ENCODE peak calls at places on chromosomes 5 and 9, in nine cellular contexts. Z is transverse colon, N is GM12878, G is HCT116, U is K562, E is HepG2, M is HL-60, Q is upper lobe of left lung, H is stomach. K is an unnamed sample.

GRCh38 chr9:6052520-6052919 is 37.1 kb upstream of the RANBP6 start:
- DNase-seq in Z (no peak), N (no peak), G (no peak), U (no peak), E (no peak), M (no peak), Q (no peak), H (no peak), K (no peak)

GRCh38 chr5:171311698-171312083 is 2.6 kb downstream of the TLX3 start:
- DNase-seq in Z (no peak), N (no peak), G (no peak), U (no peak), E (no peak), M (no peak), Q (no peak), H (no peak), K (no peak)

GRCh38 chr9:130166399-130166798 is 5.8 kb upstream of the NCS1 start:
- DNase-seq in Z (no peak), N (no peak), G (no peak), U (no peak), E (no peak), M (no peak), Q (no peak), H (no peak), K (no peak)

GRCh38 chr5:154506049-154506715 is 28.2 kb upstream of the HAND1 start:
- DNase-seq in Z (no peak), N (no peak), G (no peak), U (no peak), E (no peak), M (no peak), Q (no peak), H (no peak), K (peak)

GRCh38 chr9:38339496-38339895 is 53.0 kb upstream of the ALDH1B1 start:
- DNase-seq in Z (no peak), N (no peak), G (no peak), U (no peak), E (no peak), M (no peak), Q (no peak), H (no peak), K (no peak)

GRCh38 chr5:74122979-74123575 is 497.1 kb downstream of the ARHGEF28 start:
- DNase-seq in Z (no peak), N (no peak), G (no peak), U (no peak), E (no peak), M (no peak), Q (no peak), H (no peak), K (no peak)

GRCh38 chr9:133142657-133143592 is 20.8 kb downstream of the GBGT1 start:
- DNase-seq in Z (peak), N (no peak), G (no peak), U (peak), E (no peak), M (no peak), Q (peak), H (peak), K (peak)

GRCh38 chr9:95150903-95151302 is 166.6 kb downstream of the FANCC start:
- DNase-seq in Z (no peak), N (no peak), G (no peak), U (no peak), E (no peak), M (no peak), Q (no peak), H (no peak), K (no peak)

GRCh38 chr9:132923346-132923902 is 21.0 kb downstream of the TSC1 start:
- DNase-seq in Z (no peak), N (no peak), G (no peak), U (no peak), E (no peak), M (no peak), Q (no peak), H (no peak), K (no peak)

GRCh38 chr9:4678679-4679267 is 596 bp upstream of the CDC37L1 start:
- DNase-seq in Z (no peak), N (no peak), G (no peak), U (no peak), E (peak), M (peak), Q (no peak), H (no peak), K (no peak)

GRCh38 chr9:115024925-115025535 is 92.9 kb downstream of the TNC start:
- DNase-seq in Z (no peak), N (no peak), G (no peak), U (no peak), E (no peak), M (no peak), Q (no peak), H (no peak), K (no peak)

GRCh38 chr5:38825494-38825893 is 20.3 kb upstream of the OSMR start:
- DNase-seq in Z (no peak), N (no peak), G (no peak), U (no peak), E (peak), M (no peak), Q (no peak), H (no peak), K (no peak)

GRCh38 chr5:39518516-39518915 is 93.7 kb upstream of the DAB2 start:
- DNase-seq in Z (no peak), N (no peak), G (no peak), U (no peak), E (no peak), M (no peak), Q (no peak), H (no peak), K (no peak)

GRCh38 chr9:108894225-108894997 is 32.3 kb downstream of the ACTL7A start:
- DNase-seq in Z (no peak), N (no peak), G (no peak), U (no peak), E (peak), M (no peak), Q (no peak), H (no peak), K (no peak)

GRCh38 chr5:135502836-135503520 is 32.8 kb downstream of the NEUROG1 start:
- DNase-seq in Z (no peak), N (no peak), G (no peak), U (no peak), E (no peak), M (no peak), Q (no peak), H (no peak), K (no peak)

GRCh38 chr9:5922192-5922591 is 31.5 kb downstream of the MLANA start:
- DNase-seq in Z (no peak), N (peak), G (no peak), U (no peak), E (no peak), M (no peak), Q (no peak), H (no peak), K (no peak)

GRCh38 chr5:2227433-2227832 is 344.7 kb upstream of the IRX4 start:
- DNase-seq in Z (no peak), N (no peak), G (no peak), U (no peak), E (no peak), M (no peak), Q (no peak), H (no peak), K (no peak)

GRCh38 chr9:4062966-4063365 is 236.9 kb downstream of the GLIS3 start:
- DNase-seq in Z (no peak), N (no peak), G (no peak), U (no peak), E (no peak), M (no peak), Q (no peak), H (no peak), K (no peak)

GRCh38 chr9:82805027-82805426 is 257.9 kb downstream of the RASEF start:
- DNase-seq in Z (no peak), N (no peak), G (no peak), U (no peak), E (no peak), M (no peak), Q (no peak), H (no peak), K (no peak)

GRCh38 chr9:77707696-77708095 is 59.6 kb upstream of the GNA14 start:
- DNase-seq in Z (peak), N (no peak), G (peak), U (no peak), E (peak), M (no peak), Q (no peak), H (peak), K (no peak)

GRCh38 chr5:137054792-137055191 is 444.3 kb downstream of the SPOCK1 start:
- DNase-seq in Z (no peak), N (no peak), G (no peak), U (no peak), E (no peak), M (no peak), Q (no peak), H (no peak), K (no peak)

GRCh38 chr9:19551124-19551929 is 142.5 kb downstream of the ACER2 start:
- DNase-seq in Z (no peak), N (peak), G (no peak), U (no peak), E (peak), M (no peak), Q (no peak), H (no peak), K (no peak)

GRCh38 chr9:104258289-104259045 is 164.4 kb downstream of the SMC2 start:
- DNase-seq in Z (no peak), N (no peak), G (no peak), U (no peak), E (no peak), M (no peak), Q (no peak), H (no peak), K (no peak)

GRCh38 chr5:156208271-156208670 is 118.7 kb upstream of the SGCD start:
- DNase-seq in Z (no peak), N (no peak), G (no peak), U (no peak), E (no peak), M (no peak), Q (no peak), H (no peak), K (no peak)

GRCh38 chr5:90169078-90169477 is 240.5 kb downstream of the CETN3 start:
- DNase-seq in Z (no peak), N (no peak), G (no peak), U (no peak), E (no peak), M (no peak), Q (no peak), H (peak), K (no peak)

GRCh38 chr9:89375181-89375760 is 57.0 kb downstream of the SECISBP2 start:
- DNase-seq in Z (no peak), N (peak), G (no peak), U (no peak), E (no peak), M (peak), Q (no peak), H (no peak), K (peak)

DNA sequence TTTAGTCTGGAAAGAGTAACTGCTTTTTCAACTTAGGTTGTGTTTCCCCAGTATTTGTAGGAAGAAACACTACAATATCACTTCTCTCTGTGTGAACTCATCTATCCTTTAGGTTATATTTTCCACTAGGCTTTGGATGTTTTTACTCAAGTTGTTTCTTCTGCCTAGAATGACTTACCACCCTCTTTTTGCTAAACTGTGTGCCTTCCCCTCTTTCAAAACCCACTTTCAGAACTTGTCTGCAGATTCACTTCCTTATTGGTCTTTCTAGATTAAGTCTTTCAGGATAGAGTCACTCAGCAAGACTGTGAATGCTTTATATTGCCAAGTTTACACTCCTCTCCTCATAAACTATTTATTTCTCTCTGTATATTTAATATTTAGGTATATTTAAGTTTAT is 14.2 kb upstream of the CAST start:
- DNase-seq in Z (no peak), N (no peak), G (no peak), U (no peak), E (no peak), M (no peak), Q (no peak), H (no peak), K (no peak)
- H3K27ac ChIP-seq in Z (peak), N (no peak), G (no peak), U (no peak), E (no peak), M (no peak), Q (no peak), H (no peak), K (no peak)

GRCh38 chr9:33287087-33287490 is 3.2 kb upstream of the NFX1 start:
- DNase-seq in Z (peak), N (no peak), G (peak), U (peak), E (peak), M (peak), Q (no peak), H (peak), K (no peak)
- TF ChIP-seq POLR2AphosphoS5 in Z (no peak), N (no peak), G (no peak), U (no peak), E (no peak), M (no peak), Q (no peak), H (peak), K (peak)

GRCh38 chr5:34584165-34584564 is 72.0 kb upstream of the RAI14 start:
- DNase-seq in Z (no peak), N (no peak), G (no peak), U (no peak), E (no peak), M (no peak), Q (no peak), H (no peak), K (no peak)

GRCh38 chr5:34585601-34586104 is 70.5 kb upstream of the RAI14 start:
- DNase-seq in Z (no peak), N (no peak), G (no peak), U (no peak), E (peak), M (no peak), Q (no peak), H (peak), K (no peak)

GRCh38 chr5:34582364-34582763 is 73.8 kb upstream of the RAI14 start:
- DNase-seq in Z (no peak), N (no peak), G (no peak), U (peak), E (no peak), M (no peak), Q (no peak), H (no peak), K (no peak)

GRCh38 chr5:34580983-34581382 is 75.1 kb upstream of the RAI14 start:
- DNase-seq in Z (no peak), N (no peak), G (no peak), U (no peak), E (no peak), M (no peak), Q (no peak), H (no peak), K (no peak)

GRCh38 chr5:34583167-34583566 is 73.0 kb upstream of the RAI14 start:
- DNase-seq in Z (no peak), N (no peak), G (no peak), U (no peak), E (no peak), M (no peak), Q (no peak), H (no peak), K (no peak)
- H3K27ac ChIP-seq in Z (no peak), N (no peak), G (no peak), U (no peak), E (no peak), M (no peak), Q (no peak), H (no peak), K (peak)

DNA sequence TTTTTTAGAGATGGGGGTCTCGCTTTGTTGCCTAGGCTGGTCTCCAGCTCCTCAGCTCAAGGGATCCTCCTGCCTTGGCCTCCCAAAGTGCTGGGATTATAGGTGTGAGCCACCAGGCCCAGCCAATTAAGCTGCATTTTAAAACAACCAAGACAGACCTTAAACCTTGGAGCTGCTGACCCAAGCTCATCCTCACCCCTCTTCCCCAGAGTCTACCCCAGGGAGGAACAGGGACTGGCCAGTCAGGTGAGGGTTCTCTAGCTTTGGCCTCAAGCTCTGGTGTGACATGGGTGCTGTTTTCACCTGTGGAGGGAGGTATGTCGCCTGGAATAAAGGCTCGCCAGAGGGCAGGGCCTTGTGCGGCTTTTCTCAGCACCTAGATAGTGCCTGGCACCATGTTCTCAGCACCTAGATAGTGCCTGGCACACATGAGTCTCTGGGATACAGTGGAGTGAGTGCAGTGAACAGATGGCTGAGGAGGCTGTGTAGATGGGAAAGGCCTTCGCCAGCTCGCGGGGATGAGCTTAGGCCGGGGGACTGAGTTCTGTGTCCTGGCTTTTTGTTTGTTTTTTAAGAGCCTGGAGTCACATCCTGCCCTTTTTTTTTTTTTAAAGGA is 7.4 kb downstream of the CDK9 start:
- DNase-seq in Z (no peak), N (no peak), G (no peak), U (no peak), E (no peak), M (no peak), Q (no peak), H (peak), K (no peak)
- TF ChIP-seq POLR2AphosphoS5 in Z (no peak), N (peak), G (peak), U (peak), E (peak), M (no peak), Q (no peak), H (peak), K (peak)

GRCh38 chr9:134642385-134643181 is 980 bp downstream of the COL5A1 start:
- DNase-seq in Z (peak), N (no peak), G (no peak), U (no peak), E (no peak), M (no peak), Q (peak), H (peak), K (no peak)

GRCh38 chr9:134641989-134642384 is 384 bp downstream of the COL5A1 start:
- DNase-seq in Z (no peak), N (no peak), G (no peak), U (no peak), E (no peak), M (no peak), Q (peak), H (no peak), K (no peak)

GRCh38 chr9:134641173-134641985 is at the start of gene COL5A1:
- DNase-seq in Z (peak), N (no peak), G (no peak), U (peak), E (no peak), M (no peak), Q (peak), H (peak), K (peak)

GRCh38 chr9:134644715-134645606 is 3.4 kb downstream of the COL5A1 start:
- DNase-seq in Z (peak), N (no peak), G (no peak), U (peak), E (no peak), M (no peak), Q (peak), H (peak), K (no peak)

DNA sequence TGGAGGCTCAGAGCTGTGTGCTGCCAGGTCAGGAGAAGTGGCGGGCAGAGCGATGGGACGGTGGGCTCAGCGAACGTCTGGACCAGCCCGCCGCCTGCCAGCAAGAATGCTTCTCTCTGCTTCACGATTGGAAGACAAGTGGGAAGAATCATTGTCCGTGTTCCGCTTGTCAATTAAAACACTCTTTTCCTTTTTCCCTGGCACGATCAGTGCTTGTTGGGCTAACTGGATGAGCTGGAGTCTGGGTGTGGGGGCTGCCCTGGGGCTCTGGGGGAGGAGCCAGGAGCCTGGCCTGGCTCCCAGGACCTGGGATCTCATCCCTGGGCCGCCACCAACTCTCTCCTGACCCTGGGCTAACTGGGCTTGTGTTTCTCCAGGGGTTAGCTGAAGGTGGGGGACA is 1.7 kb downstream of the COL5A1 start:
- DNase-seq in Z (no peak), N (no peak), G (no peak), U (no peak), E (no peak), M (no peak), Q (peak), H (no peak), K (no peak)
- H3K27ac ChIP-seq in Z (peak), N (no peak), G (no peak), U (no peak), E (no peak), M (no peak), Q (peak), H (peak), K (peak)

GRCh38 chr9:93093449-93094293 is 2.3 kb upstream of the CARD19 start:
- DNase-seq in Z (peak), N (no peak), G (no peak), U (no peak), E (no peak), M (no peak), Q (no peak), H (no peak), K (peak)
- TF ChIP-seq POLR2AphosphoS5 in Z (no peak), N (no peak), G (no peak), U (peak), E (no peak), M (no peak), Q (no peak), H (no peak), K (peak)

DNA sequence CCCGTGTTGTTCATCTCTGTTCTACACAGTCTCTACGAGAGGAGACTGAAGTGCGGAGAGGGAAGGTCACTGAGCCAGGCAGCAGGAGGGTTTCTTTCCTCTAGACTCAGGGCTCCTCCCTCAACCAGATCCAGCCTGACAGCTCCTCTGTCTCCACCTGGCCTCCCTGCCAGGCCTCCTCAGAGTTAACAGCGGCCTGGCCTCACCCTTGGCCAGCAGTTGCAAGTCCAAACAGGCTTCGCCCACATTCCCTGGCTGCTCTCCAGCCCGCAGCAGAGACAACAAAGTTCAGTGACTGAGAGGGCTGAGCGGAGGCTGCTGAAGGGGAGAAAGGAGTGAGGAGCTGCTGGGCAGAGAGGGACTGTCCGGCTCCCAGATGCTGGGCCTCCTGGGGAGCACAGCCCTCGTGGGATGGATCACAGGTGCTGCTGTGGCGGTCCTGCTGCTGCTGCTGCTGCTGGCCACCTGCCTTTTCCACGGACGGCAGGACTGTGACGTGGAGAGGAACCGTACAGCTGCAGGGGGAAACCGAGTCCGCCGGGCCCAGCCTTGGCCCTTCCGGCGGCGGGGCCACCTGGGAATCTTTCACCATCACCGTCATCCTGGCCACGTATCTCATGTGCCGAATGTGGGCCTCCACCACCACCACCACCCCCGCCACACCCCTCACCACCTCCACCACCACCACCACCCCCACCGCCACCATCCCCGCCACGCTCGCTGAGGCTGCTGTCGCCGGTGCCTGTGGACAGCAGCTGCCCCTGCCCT is at the start of gene HRCT1:
- DNase-seq in Z (peak), N (no peak), G (peak), U (no peak), E (peak), M (no peak), Q (peak), H (peak), K (peak)
- H3K27ac ChIP-seq in Z (peak), N (no peak), G (peak), U (no peak), E (no peak), M (no peak), Q (peak), H (peak), K (peak)

DNA sequence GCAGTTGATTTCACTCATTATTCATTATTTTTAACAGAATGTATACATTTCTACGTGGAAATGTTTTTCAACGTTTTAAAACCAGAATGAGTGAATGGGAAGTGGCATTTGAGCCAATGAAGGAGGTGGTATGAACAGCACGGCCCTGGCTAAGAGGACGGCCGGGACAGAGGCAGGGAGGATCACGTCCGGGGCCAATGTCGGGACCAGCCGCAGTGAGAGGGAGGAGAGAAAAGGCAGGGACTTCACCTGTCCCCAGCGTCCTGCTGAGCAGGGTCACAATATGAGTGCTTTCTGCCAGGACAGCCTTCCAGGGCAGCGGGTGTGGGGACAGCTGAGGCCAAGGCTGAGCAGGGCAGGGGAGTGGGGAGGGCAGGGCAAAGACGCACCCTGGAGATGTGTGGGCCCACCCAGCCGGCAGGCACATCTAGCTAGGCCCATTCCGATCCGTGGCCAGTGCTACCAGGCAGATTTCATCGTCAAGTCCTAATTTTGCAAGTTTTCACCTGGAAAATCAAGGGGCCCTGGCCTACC is 148.0 kb upstream of the PHYKPL start:
- DNase-seq in Z (no peak), N (no peak), G (no peak), U (no peak), E (no peak), M (no peak), Q (no peak), H (no peak), K (no peak)
- TF ChIP-seq POLR2AphosphoS5 in Z (no peak), N (no peak), G (no peak), U (no peak), E (no peak), M (no peak), Q (no peak), H (no peak), K (no peak)